ENCODE peak calls at places on chromosomes 7 and 10, in five cellular contexts. One of them, this sample, is unnamed.

GRCh38 chr10:104622598-104623209 is 18.4 kb upstream of the SORCS3 start:
- DNase-seq in HCT116: peak
- DNase-seq in thoracic aorta: no peak
- DNase-seq in GM23248: peak
- DNase-seq in neuronal stem cell: peak
- DNase-seq in this sample: no peak

GRCh38 chr7:105198223-105198622 is 184.2 kb downstream of the KMT2E start:
- DNase-seq in HCT116: no peak
- DNase-seq in neuronal stem cell: no peak
- DNase-seq in thoracic aorta: no peak
- DNase-seq in GM23248: peak
- DNase-seq in this sample: no peak

GRCh38 chr7:2823124-2823523 is 21.0 kb downstream of the GNA12 start:
- DNase-seq in HCT116: no peak
- DNase-seq in neuronal stem cell: no peak
- DNase-seq in GM23248: no peak
- DNase-seq in thoracic aorta: no peak
- DNase-seq in this sample: no peak

GRCh38 chr10:79071535-79071923 is 2.8 kb downstream of the ZMIZ1 start:
- DNase-seq in neuronal stem cell: peak
- DNase-seq in thoracic aorta: no peak
- DNase-seq in GM23248: no peak
- DNase-seq in HCT116: no peak
- DNase-seq in this sample: no peak

GRCh38 chr7:99422091-99422624 is 13.4 kb downstream of the BUD31 start:
- DNase-seq in thoracic aorta: no peak
- DNase-seq in neuronal stem cell: no peak
- DNase-seq in HCT116: no peak
- DNase-seq in GM23248: no peak
- DNase-seq in this sample: no peak

GRCh38 chr10:58818889-58819288 is 306.2 kb downstream of the BICC1 start:
- DNase-seq in GM23248: peak
- DNase-seq in thoracic aorta: no peak
- DNase-seq in HCT116: no peak
- DNase-seq in neuronal stem cell: no peak
- DNase-seq in this sample: no peak

GRCh38 chr7:20435305-20435704 is 104.6 kb downstream of the ITGB8 start:
- DNase-seq in thoracic aorta: no peak
- DNase-seq in GM23248: peak
- DNase-seq in HCT116: no peak
- DNase-seq in neuronal stem cell: no peak
- DNase-seq in this sample: peak

GRCh38 chr7:146791344-146792300 is 675.0 kb downstream of the CNTNAP2 start:
- DNase-seq in GM23248: no peak
- DNase-seq in HCT116: no peak
- DNase-seq in neuronal stem cell: no peak
- DNase-seq in thoracic aorta: no peak
- DNase-seq in this sample: no peak

GRCh38 chr7:111919690-111920179 is 286.5 kb downstream of the DOCK4 start:
- DNase-seq in thoracic aorta: no peak
- DNase-seq in HCT116: peak
- DNase-seq in neuronal stem cell: no peak
- DNase-seq in GM23248: peak
- DNase-seq in this sample: no peak

GRCh38 chr7:134470864-134471263 is 12.0 kb upstream of the AKR1B1 start:
- DNase-seq in GM23248: peak
- DNase-seq in thoracic aorta: no peak
- DNase-seq in neuronal stem cell: no peak
- DNase-seq in HCT116: peak
- DNase-seq in this sample: no peak

GRCh38 chr10:16583382-16583781 is 61.7 kb upstream of the C1QL3 start:
- DNase-seq in thoracic aorta: no peak
- DNase-seq in neuronal stem cell: no peak
- DNase-seq in HCT116: no peak
- DNase-seq in GM23248: peak
- DNase-seq in this sample: no peak

GRCh38 chr7:64882341-64883112 is 20.5 kb upstream of the ZNF273 start:
- DNase-seq in GM23248: peak
- DNase-seq in HCT116: no peak
- DNase-seq in neuronal stem cell: no peak
- DNase-seq in thoracic aorta: no peak
- DNase-seq in this sample: peak
- H3K27ac ChIP-seq in GM23248: no peak
- H3K27ac ChIP-seq in HCT116: no peak
- H3K27ac ChIP-seq in neuronal stem cell: no peak
- H3K27ac ChIP-seq in thoracic aorta: no peak
- H3K27ac ChIP-seq in this sample: peak

GRCh38 chr10:27252267-27253000 is 11.8 kb upstream of the ACBD5 start:
- DNase-seq in neuronal stem cell: no peak
- DNase-seq in GM23248: peak
- DNase-seq in HCT116: no peak
- DNase-seq in thoracic aorta: no peak
- DNase-seq in this sample: peak
- H3K27ac ChIP-seq in neuronal stem cell: no peak
- H3K27ac ChIP-seq in GM23248: no peak
- H3K27ac ChIP-seq in HCT116: peak
- H3K27ac ChIP-seq in thoracic aorta: peak
- H3K27ac ChIP-seq in this sample: peak

GRCh38 chr7:158979635-158980351 is 123.4 kb downstream of the DYNC2I1 start:
- DNase-seq in neuronal stem cell: no peak
- DNase-seq in GM23248: peak
- DNase-seq in HCT116: no peak
- DNase-seq in thoracic aorta: no peak
- DNase-seq in this sample: no peak
- H3K27ac ChIP-seq in neuronal stem cell: no peak
- H3K27ac ChIP-seq in GM23248: no peak
- H3K27ac ChIP-seq in HCT116: no peak
- H3K27ac ChIP-seq in thoracic aorta: no peak
- H3K27ac ChIP-seq in this sample: no peak

GRCh38 chr7:139230774-139231512 is at the start of gene UBN2:
- DNase-seq in HCT116: peak
- DNase-seq in GM23248: peak
- DNase-seq in neuronal stem cell: peak
- DNase-seq in thoracic aorta: peak
- DNase-seq in this sample: peak

GRCh38 chr7:139232893-139233292 is 1.9 kb downstream of the UBN2 start:
- DNase-seq in neuronal stem cell: no peak
- DNase-seq in HCT116: no peak
- DNase-seq in thoracic aorta: no peak
- DNase-seq in GM23248: peak
- DNase-seq in this sample: no peak

GRCh38 chr7:139230484-139230773 is 608 bp upstream of the UBN2 start:
- DNase-seq in thoracic aorta: no peak
- DNase-seq in GM23248: no peak
- DNase-seq in HCT116: no peak
- DNase-seq in neuronal stem cell: no peak
- DNase-seq in this sample: no peak

GRCh38 chr7:139232377-139232717 is 1.3 kb downstream of the UBN2 start:
- DNase-seq in GM23248: no peak
- DNase-seq in neuronal stem cell: no peak
- DNase-seq in thoracic aorta: no peak
- DNase-seq in HCT116: no peak
- DNase-seq in this sample: no peak

GRCh38 chr7:139231513-139232376 is 708 bp downstream of the UBN2 start:
- DNase-seq in HCT116: no peak
- DNase-seq in neuronal stem cell: peak
- DNase-seq in GM23248: peak
- DNase-seq in thoracic aorta: no peak
- DNase-seq in this sample: peak
- H3K27ac ChIP-seq in HCT116: peak
- H3K27ac ChIP-seq in neuronal stem cell: peak
- H3K27ac ChIP-seq in GM23248: peak
- H3K27ac ChIP-seq in thoracic aorta: peak
- H3K27ac ChIP-seq in this sample: peak

DNA sequence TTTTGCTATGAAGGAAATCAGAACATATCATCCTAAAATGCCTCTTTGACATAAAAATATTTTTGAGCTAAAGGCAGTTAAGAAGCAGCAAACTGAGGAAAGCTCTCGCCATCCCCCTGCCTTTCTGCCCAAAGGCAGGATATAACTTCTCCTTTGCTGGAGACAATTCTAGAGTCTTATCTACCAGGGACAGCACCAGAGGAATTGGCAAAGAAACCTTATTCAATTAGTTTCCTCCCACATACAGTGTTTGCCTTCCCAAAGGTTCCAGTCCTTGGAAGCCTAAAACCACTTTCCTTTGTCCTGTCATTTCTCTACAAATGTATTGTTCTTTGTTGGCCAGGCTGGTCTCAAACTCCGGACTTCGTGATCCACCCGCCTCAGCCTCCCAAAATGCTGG is 33.7 kb downstream of the MASTL start:
- DNase-seq in neuronal stem cell: no peak
- DNase-seq in thoracic aorta: no peak
- DNase-seq in HCT116: no peak
- DNase-seq in GM23248: no peak
- DNase-seq in this sample: no peak
- H3K27ac ChIP-seq in neuronal stem cell: no peak
- H3K27ac ChIP-seq in thoracic aorta: no peak
- H3K27ac ChIP-seq in HCT116: no peak
- H3K27ac ChIP-seq in GM23248: no peak
- H3K27ac ChIP-seq in this sample: no peak

DNA sequence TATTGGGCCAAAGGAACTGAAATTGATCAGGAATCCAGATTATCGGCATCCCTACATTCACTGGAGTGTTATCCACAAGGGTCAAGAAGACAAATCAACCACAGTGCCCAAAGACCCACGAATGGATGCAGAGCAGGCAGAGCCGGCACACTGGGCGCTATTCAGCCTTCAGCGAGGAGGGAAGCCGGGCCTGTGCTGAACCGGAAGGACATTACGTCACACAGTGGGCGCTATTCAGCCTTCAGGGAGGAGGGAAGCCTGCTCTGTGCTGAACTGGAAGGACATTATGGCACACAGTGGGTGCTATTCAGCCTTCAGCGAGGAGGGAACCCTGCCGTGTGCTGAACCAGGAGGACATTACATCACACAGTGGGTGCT is 258.8 kb downstream of the ZMYND11 start:
- DNase-seq in neuronal stem cell: no peak
- DNase-seq in GM23248: no peak
- DNase-seq in thoracic aorta: no peak
- DNase-seq in HCT116: no peak
- DNase-seq in this sample: no peak
- H3K27ac ChIP-seq in neuronal stem cell: no peak
- H3K27ac ChIP-seq in GM23248: no peak
- H3K27ac ChIP-seq in thoracic aorta: peak
- H3K27ac ChIP-seq in HCT116: no peak
- H3K27ac ChIP-seq in this sample: peak

DNA sequence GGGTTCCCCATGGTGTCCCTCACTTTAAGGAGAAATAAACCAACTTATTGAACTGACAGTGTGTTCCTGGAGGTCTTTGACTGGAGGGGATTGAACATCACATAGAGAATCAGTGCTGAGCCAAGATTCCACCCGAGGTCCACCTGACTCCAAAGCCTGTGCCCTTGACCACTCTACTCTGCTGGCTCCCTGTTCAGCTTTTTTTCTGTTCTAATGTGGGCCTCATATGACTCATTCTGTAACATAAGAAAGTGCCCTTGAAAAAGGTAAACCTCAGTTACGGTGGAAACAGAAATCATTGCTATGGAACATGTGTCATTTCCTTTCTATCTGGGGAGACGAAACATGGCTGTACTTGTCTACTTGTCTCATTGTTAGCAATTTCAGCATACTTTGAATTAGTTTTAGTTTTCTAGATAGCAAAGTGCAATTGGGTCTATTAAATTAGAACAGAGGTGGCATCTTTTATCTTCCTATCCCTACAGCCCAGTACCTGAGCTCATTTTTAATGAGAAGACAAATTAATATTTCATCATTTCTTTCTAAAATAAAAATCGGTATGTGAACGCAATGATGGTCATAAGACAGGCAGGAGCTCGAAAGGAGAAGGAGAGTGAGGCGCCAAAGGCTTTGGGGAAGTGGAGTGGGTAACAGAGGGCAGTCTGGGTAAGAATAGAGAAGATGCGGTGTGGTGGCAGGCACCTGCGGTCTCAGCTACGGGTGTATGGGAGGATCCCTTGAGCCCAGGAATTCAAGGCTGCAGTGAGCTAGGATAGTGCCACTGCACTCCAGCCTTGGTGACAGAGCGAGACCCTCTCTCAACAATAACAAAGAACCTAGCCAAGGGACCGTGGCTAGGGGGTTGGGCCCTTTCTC is 1.5 kb downstream of the GSDME start:
- DNase-seq in thoracic aorta: no peak
- DNase-seq in GM23248: peak
- DNase-seq in HCT116: no peak
- DNase-seq in neuronal stem cell: no peak
- DNase-seq in this sample: no peak
- H3K27ac ChIP-seq in thoracic aorta: no peak
- H3K27ac ChIP-seq in GM23248: peak
- H3K27ac ChIP-seq in HCT116: no peak
- H3K27ac ChIP-seq in neuronal stem cell: no peak
- H3K27ac ChIP-seq in this sample: no peak

GRCh38 chr10:110620108-110620719 is 23.9 kb upstream of the RBM20 start:
- DNase-seq in neuronal stem cell: no peak
- DNase-seq in thoracic aorta: no peak
- DNase-seq in HCT116: no peak
- DNase-seq in GM23248: no peak
- DNase-seq in this sample: no peak

GRCh38 chr10:110629680-110630191 is 14.4 kb upstream of the RBM20 start:
- DNase-seq in HCT116: no peak
- DNase-seq in GM23248: peak
- DNase-seq in neuronal stem cell: no peak
- DNase-seq in thoracic aorta: no peak
- DNase-seq in this sample: no peak

GRCh38 chr10:110628161-110628560 is 16.0 kb upstream of the RBM20 start:
- DNase-seq in thoracic aorta: no peak
- DNase-seq in HCT116: no peak
- DNase-seq in neuronal stem cell: no peak
- DNase-seq in GM23248: no peak
- DNase-seq in this sample: no peak

GRCh38 chr10:110625951-110626855 is 17.9 kb upstream of the RBM20 start:
- DNase-seq in HCT116: no peak
- DNase-seq in thoracic aorta: no peak
- DNase-seq in GM23248: no peak
- DNase-seq in neuronal stem cell: no peak
- DNase-seq in this sample: no peak

DNA sequence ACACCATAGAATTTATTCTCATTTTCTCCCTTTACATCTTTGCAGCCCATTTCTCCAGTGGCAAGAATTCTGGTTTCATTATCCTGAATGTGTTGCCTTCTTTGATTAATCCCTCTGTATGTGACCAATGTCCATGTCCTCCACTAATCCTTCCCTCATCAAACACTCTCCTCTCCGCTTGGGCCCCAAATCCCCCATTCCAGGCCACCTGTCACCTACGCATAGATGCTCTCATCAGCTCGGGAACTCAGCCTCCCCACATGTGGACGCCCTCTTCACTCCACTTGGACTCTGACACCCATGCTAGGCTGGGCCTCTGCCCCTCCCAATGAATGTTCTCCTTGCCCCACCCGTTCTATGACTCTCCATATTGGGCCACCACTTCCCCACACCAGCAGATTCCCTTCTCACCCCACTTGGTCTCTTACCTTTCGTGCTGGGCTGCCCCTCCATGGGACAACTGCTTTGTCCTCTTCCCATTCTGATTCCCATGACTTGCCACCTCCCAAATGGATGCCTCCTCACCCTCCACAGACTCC is 18.7 kb upstream of the RBM20 start:
- DNase-seq in neuronal stem cell: no peak
- DNase-seq in GM23248: no peak
- DNase-seq in HCT116: no peak
- DNase-seq in thoracic aorta: no peak
- DNase-seq in this sample: no peak
- H3K27ac ChIP-seq in neuronal stem cell: no peak
- H3K27ac ChIP-seq in GM23248: no peak
- H3K27ac ChIP-seq in HCT116: no peak
- H3K27ac ChIP-seq in thoracic aorta: no peak
- H3K27ac ChIP-seq in this sample: no peak